ENCODE peak calls at places on chromosomes 16 and 17, in six cellular contexts. One of them, this sample, is unnamed.

GRCh38 chr16:27286446-27286845 is 17.9 kb upstream of the NSMCE1 start:
- DNase-seq in NCI-H2081: no peak
- DNase-seq in globus pallidus: peak; percentile 48
- DNase-seq in EL: peak; percentile 96
- DNase-seq in NCI-H1092: no peak
- DNase-seq in A549: peak; percentile 55
- DNase-seq in this sample: no peak

GRCh38 chr17:79991924-79992656 is 43.6 kb downstream of the TBC1D16 start:
- DNase-seq in NCI-H2081: peak; percentile 42
- DNase-seq in globus pallidus: no peak
- DNase-seq in EL: peak; percentile 9
- DNase-seq in NCI-H1092: peak; percentile 67
- DNase-seq in A549: peak; percentile 62
- DNase-seq in this sample: no peak

GRCh38 chr16:117381-118365 is 20.8 kb downstream of the NPRL3 start:
- DNase-seq in NCI-H2081: peak; percentile 74
- DNase-seq in globus pallidus: no peak
- DNase-seq in EL: peak; percentile 56
- DNase-seq in NCI-H1092: peak; percentile 26
- DNase-seq in A549: peak; percentile 74
- DNase-seq in this sample: peak; percentile 42

GRCh38 chr16:85402910-85403692 is 210.0 kb upstream of the GSE1 start:
- DNase-seq in NCI-H2081: no peak
- DNase-seq in globus pallidus: no peak
- DNase-seq in EL: peak; percentile 25
- DNase-seq in NCI-H1092: no peak
- DNase-seq in A549: no peak
- DNase-seq in this sample: no peak

GRCh38 chr16:10738231-10739077 is 5.2 kb upstream of the NUBP1 start:
- DNase-seq in NCI-H2081: no peak
- DNase-seq in globus pallidus: peak; percentile 89
- DNase-seq in EL: peak; percentile 84
- DNase-seq in NCI-H1092: no peak
- DNase-seq in A549: peak; percentile 14
- DNase-seq in this sample: no peak

GRCh38 chr16:49835116-49835880 is 20.6 kb downstream of the ZNF423 start:
- DNase-seq in NCI-H2081: no peak
- DNase-seq in globus pallidus: no peak
- DNase-seq in EL: no peak
- DNase-seq in NCI-H1092: no peak
- DNase-seq in A549: no peak
- DNase-seq in this sample: no peak

GRCh38 chr17:71765437-71765836 is 355.4 kb upstream of the SOX9 start:
- DNase-seq in NCI-H2081: no peak
- DNase-seq in globus pallidus: no peak
- DNase-seq in EL: peak; percentile 22
- DNase-seq in NCI-H1092: no peak
- DNase-seq in A549: no peak
- DNase-seq in this sample: no peak

GRCh38 chr16:1296688-1297412 is 12.6 kb upstream of the UBE2I start:
- DNase-seq in NCI-H2081: no peak
- DNase-seq in globus pallidus: no peak
- DNase-seq in EL: peak; percentile 58
- DNase-seq in NCI-H1092: no peak
- DNase-seq in A549: peak; percentile 52
- DNase-seq in this sample: no peak

GRCh38 chr16:85422374-85423185 is 190.5 kb upstream of the GSE1 start:
- DNase-seq in NCI-H2081: peak; percentile 79
- DNase-seq in globus pallidus: no peak
- DNase-seq in EL: no peak
- DNase-seq in NCI-H1092: no peak
- DNase-seq in A549: no peak
- DNase-seq in this sample: no peak

GRCh38 chr17:17741346-17742023 is 60.2 kb downstream of the RAI1 start:
- DNase-seq in NCI-H2081: no peak
- DNase-seq in globus pallidus: peak; percentile 94
- DNase-seq in EL: no peak
- DNase-seq in NCI-H1092: no peak
- DNase-seq in A549: no peak
- DNase-seq in this sample: no peak

GRCh38 chr16:23183486-23183862 is 929 bp downstream of the SCNN1G start:
- DNase-seq in NCI-H2081: no peak
- DNase-seq in globus pallidus: no peak
- DNase-seq in EL: no peak
- DNase-seq in NCI-H1092: no peak
- DNase-seq in A549: no peak
- DNase-seq in this sample: no peak

GRCh38 chr17:57293077-57293476 is 36.8 kb downstream of the MSI2 start:
- DNase-seq in NCI-H2081: no peak
- DNase-seq in globus pallidus: no peak
- DNase-seq in EL: peak; percentile 84
- DNase-seq in NCI-H1092: no peak
- DNase-seq in A549: no peak
- DNase-seq in this sample: no peak

GRCh38 chr16:57863434-57864160 is 61.3 kb upstream of the KIFC3 start:
- DNase-seq in NCI-H2081: no peak
- DNase-seq in globus pallidus: peak; percentile 79
- DNase-seq in EL: peak; percentile 81
- DNase-seq in NCI-H1092: no peak
- DNase-seq in A549: peak; percentile 65
- DNase-seq in this sample: no peak

GRCh38 chr17:19303367-19303776 is 59.2 kb downstream of the B9D1 start:
- DNase-seq in NCI-H2081: no peak
- DNase-seq in globus pallidus: no peak
- DNase-seq in EL: no peak
- DNase-seq in NCI-H1092: no peak
- DNase-seq in A549: no peak
- DNase-seq in this sample: no peak

GRCh38 chr17:78278139-78278741 is 46.8 kb downstream of the TMEM235 start:
- DNase-seq in NCI-H2081: no peak
- DNase-seq in globus pallidus: no peak
- DNase-seq in EL: no peak
- DNase-seq in NCI-H1092: no peak
- DNase-seq in A549: no peak
- DNase-seq in this sample: no peak

GRCh38 chr16:1426734-1427451 is 4.0 kb upstream of the PERCC1 start:
- DNase-seq in NCI-H2081: no peak
- DNase-seq in globus pallidus: no peak
- DNase-seq in EL: no peak
- DNase-seq in NCI-H1092: peak; percentile 86
- DNase-seq in A549: no peak
- DNase-seq in this sample: no peak

GRCh38 chr17:62919388-62919787 is 46.6 kb upstream of the TANC2 start:
- DNase-seq in NCI-H2081: no peak
- DNase-seq in globus pallidus: no peak
- DNase-seq in EL: peak; percentile 60
- DNase-seq in NCI-H1092: no peak
- DNase-seq in A549: no peak
- DNase-seq in this sample: no peak

GRCh38 chr17:80225230-80225629 is 5.0 kb downstream of the SLC26A11 start:
- DNase-seq in NCI-H2081: no peak
- DNase-seq in globus pallidus: no peak
- DNase-seq in EL: no peak
- DNase-seq in NCI-H1092: no peak
- DNase-seq in A549: no peak
- DNase-seq in this sample: no peak

GRCh38 chr16:50573279-50573678 is 25.1 kb downstream of the NKD1 start:
- DNase-seq in NCI-H2081: no peak
- DNase-seq in globus pallidus: no peak
- DNase-seq in EL: no peak
- DNase-seq in NCI-H1092: no peak
- DNase-seq in A549: no peak
- DNase-seq in this sample: no peak

GRCh38 chr17:45686250-45686649 is 97.9 kb upstream of the CRHR1 start:
- DNase-seq in NCI-H2081: no peak
- DNase-seq in globus pallidus: no peak
- DNase-seq in EL: no peak
- DNase-seq in NCI-H1092: no peak
- DNase-seq in A549: no peak
- DNase-seq in this sample: no peak

GRCh38 chr16:54928421-54929089 is 2.1 kb upstream of the IRX5 start:
- DNase-seq in NCI-H2081: no peak
- DNase-seq in globus pallidus: peak; percentile 51
- DNase-seq in EL: peak; percentile 73
- DNase-seq in NCI-H1092: peak; percentile 40
- DNase-seq in A549: peak; percentile 23
- DNase-seq in this sample: no peak

GRCh38 chr17:14522795-14523387 is 222.0 kb downstream of the HS3ST3B1 start:
- DNase-seq in NCI-H2081: no peak
- DNase-seq in globus pallidus: no peak
- DNase-seq in EL: no peak
- DNase-seq in NCI-H1092: no peak
- DNase-seq in A549: no peak
- DNase-seq in this sample: no peak

GRCh38 chr17:57530026-57530425 is 215.1 kb downstream of the CCDC182 start:
- DNase-seq in NCI-H2081: no peak
- DNase-seq in globus pallidus: no peak
- DNase-seq in EL: peak; percentile 44
- DNase-seq in NCI-H1092: no peak
- DNase-seq in A549: no peak
- DNase-seq in this sample: no peak

GRCh38 chr17:65115721-65116312 is 21.4 kb upstream of the RGS9 start:
- DNase-seq in NCI-H2081: no peak
- DNase-seq in globus pallidus: no peak
- DNase-seq in EL: no peak
- DNase-seq in NCI-H1092: no peak
- DNase-seq in A549: no peak
- DNase-seq in this sample: no peak

GRCh38 chr17:38585056-38585804 is 20.5 kb downstream of the SRCIN1 start:
- DNase-seq in NCI-H2081: peak; percentile 71
- DNase-seq in globus pallidus: no peak
- DNase-seq in EL: no peak
- DNase-seq in NCI-H1092: no peak
- DNase-seq in A549: no peak
- DNase-seq in this sample: no peak